ENCODE peak calls at places on chromosomes 6 and 20, in nine cellular contexts. J is stomach, K is A549, W is H1, Z is suprapubic skin, N is SK-N-SH, O is K562, R is sigmoid colon, I is ovary. H is an unnamed sample. For H3K4me1, the result is how much of the 10 kb centered on the place peaks cover.

GRCh38 chr6:160030103-160030502 is 61.2 kb downstream of the IGF2R start:
- DNase-seq in J (peak), K (peak), W (no peak), Z (no peak), N (peak), O (no peak), R (peak), I (peak), H (peak)

GRCh38 chr6:115643762-115644161 is 416.9 kb downstream of the FRK start:
- DNase-seq in J (no peak), K (peak), W (no peak), Z (no peak), N (no peak), O (no peak), R (no peak), I (no peak), H (no peak)

GRCh38 chr20:58878399-58878798 is 25.9 kb downstream of the GNAS start:
- DNase-seq in J (no peak), K (no peak), W (no peak), Z (no peak), N (peak), O (no peak), R (no peak), I (no peak), H (no peak)

GRCh38 chr6:73308712-73309533 is 45.2 kb downstream of the DPPA5 start:
- DNase-seq in J (no peak), K (peak), W (peak), Z (no peak), N (no peak), O (peak), R (no peak), I (no peak), H (no peak)

GRCh38 chr6:158344534-158344933 is 32.3 kb downstream of the TULP4 start:
- DNase-seq in J (no peak), K (no peak), W (no peak), Z (no peak), N (no peak), O (no peak), R (no peak), I (no peak), H (no peak)

GRCh38 chr20:20463933-20464374 is 96.0 kb downstream of the INSM1 start:
- DNase-seq in J (no peak), K (no peak), W (no peak), Z (no peak), N (no peak), O (no peak), R (no peak), I (no peak), H (no peak)

GRCh38 chr20:53716385-53716784 is 122.7 kb upstream of the ZNF217 start:
- DNase-seq in J (no peak), K (no peak), W (no peak), Z (no peak), N (no peak), O (no peak), R (no peak), I (no peak), H (no peak)

GRCh38 chr6:167827062-167827587 is 414 bp downstream of the AFDN start:
- DNase-seq in J (peak), K (no peak), W (peak), Z (no peak), N (peak), O (peak), R (peak), I (peak), H (no peak)

GRCh38 chr20:5973971-5974370 is 23.5 kb downstream of the MCM8 start:
- DNase-seq in J (no peak), K (no peak), W (no peak), Z (no peak), N (no peak), O (no peak), R (no peak), I (no peak), H (no peak)

GRCh38 chr6:136333824-136334464 is 44.3 kb upstream of the BCLAF1 start:
- DNase-seq in J (no peak), K (no peak), W (no peak), Z (no peak), N (no peak), O (no peak), R (no peak), I (no peak), H (no peak)

GRCh38 chr6:158853072-158853871 is 34.1 kb upstream of the EZR start:
- DNase-seq in J (peak), K (peak), W (peak), Z (no peak), N (no peak), O (peak), R (no peak), I (peak), H (no peak)

GRCh38 chr6:12845224-12846004 is 128.8 kb downstream of the PHACTR1 start:
- DNase-seq in J (no peak), K (no peak), W (no peak), Z (no peak), N (peak), O (no peak), R (no peak), I (no peak), H (no peak)

GRCh38 chr6:160202411-160202810 is 56.2 kb downstream of the SLC22A2 start:
- DNase-seq in J (no peak), K (no peak), W (no peak), Z (no peak), N (no peak), O (no peak), R (no peak), I (no peak), H (no peak)

GRCh38 chr6:124064317-124065113 is 260.9 kb downstream of the NKAIN2 start:
- DNase-seq in J (no peak), K (no peak), W (no peak), Z (no peak), N (no peak), O (no peak), R (no peak), I (no peak), H (no peak)

GRCh38 chr6:112595841-112596240 is 248.7 kb downstream of the RFPL4B start:
- DNase-seq in J (no peak), K (no peak), W (no peak), Z (no peak), N (no peak), O (no peak), R (no peak), I (no peak), H (no peak)

GRCh38 chr6:12704946-12705345 is 11.6 kb upstream of the PHACTR1 start:
- DNase-seq in J (no peak), K (no peak), W (no peak), Z (no peak), N (no peak), O (no peak), R (no peak), I (no peak), H (no peak)

GRCh38 chr6:142482973-142483372 is 181.2 kb downstream of the ADGRG6 start:
- DNase-seq in J (no peak), K (no peak), W (no peak), Z (no peak), N (no peak), O (no peak), R (no peak), I (no peak), H (no peak)

GRCh38 chr6:20658053-20658452 is 123.8 kb downstream of the CDKAL1 start:
- DNase-seq in J (no peak), K (no peak), W (no peak), Z (no peak), N (no peak), O (no peak), R (no peak), I (no peak), H (no peak)

GRCh38 chr6:156995502-156995901 is 218.3 kb downstream of the ARID1B start:
- DNase-seq in J (no peak), K (no peak), W (no peak), Z (no peak), N (no peak), O (no peak), R (no peak), I (no peak), H (no peak)

GRCh38 chr20:47334022-47334551 is 22.4 kb downstream of the ZMYND8 start:
- DNase-seq in J (no peak), K (peak), W (no peak), Z (no peak), N (no peak), O (no peak), R (no peak), I (no peak), H (no peak)

GRCh38 chr6:150464966-150465365 is 96.2 kb downstream of the IYD start:
- DNase-seq in J (no peak), K (no peak), W (no peak), Z (no peak), N (no peak), O (no peak), R (no peak), I (no peak), H (no peak)

GRCh38 chr6:134358320-134358719 is 40.4 kb upstream of the SGK1 start:
- DNase-seq in J (no peak), K (peak), W (no peak), Z (no peak), N (peak), O (no peak), R (no peak), I (no peak), H (no peak)

GRCh38 chr20:64160536-64161495 is 3.4 kb upstream of the MYT1 start:
- DNase-seq in J (no peak), K (no peak), W (no peak), Z (no peak), N (no peak), O (no peak), R (no peak), I (no peak), H (no peak)

GRCh38 chr6:116572162-116572561 is 858 bp downstream of the RWDD1 start:
- DNase-seq in J (peak), K (no peak), W (no peak), Z (no peak), N (peak), O (peak), R (peak), I (no peak), H (no peak)

GRCh38 chr20:56957737-56958553 is 308.5 kb downstream of the BMP7 start:
- DNase-seq in J (no peak), K (no peak), W (no peak), Z (no peak), N (peak), O (no peak), R (no peak), I (no peak), H (no peak)

GRCh38 chr20:61814726-61815125 is 251.0 kb downstream of the TAF4 start:
- DNase-seq in J (no peak), K (no peak), W (no peak), Z (no peak), N (no peak), O (no peak), R (no peak), I (no peak), H (no peak)

GRCh38 chr6:54244430-54244829 is 63.8 kb upstream of the TINAG start:
- DNase-seq in J (no peak), K (peak), W (no peak), Z (no peak), N (peak), O (no peak), R (no peak), I (no peak), H (no peak)

GRCh38 chr20:11772226-11772730 is 145.4 kb upstream of the BTBD3 start:
- DNase-seq in J (no peak), K (no peak), W (no peak), Z (no peak), N (no peak), O (no peak), R (no peak), I (no peak), H (no peak)

GRCh38 chr6:44099192-44099591 is 28.1 kb downstream of the MRPL14 start:
- DNase-seq in J (no peak), K (no peak), W (no peak), Z (no peak), N (no peak), O (no peak), R (no peak), I (no peak), H (no peak)

GRCh38 chr6:73610444-73611275 is 43.1 kb downstream of the SLC17A5 start:
- DNase-seq in J (no peak), K (peak), W (no peak), Z (no peak), N (peak), O (no peak), R (no peak), I (no peak), H (peak)

GRCh38 chr6:16684896-16685554 is 76.2 kb downstream of the ATXN1 start:
- DNase-seq in J (no peak), K (peak), W (no peak), Z (no peak), N (no peak), O (no peak), R (no peak), I (no peak), H (no peak)

GRCh38 chr20:3037654-3038053 is 5.8 kb upstream of the GNRH2 start:
- DNase-seq in J (no peak), K (no peak), W (no peak), Z (no peak), N (no peak), O (no peak), R (peak), I (no peak), H (no peak)

GRCh38 chr6:98759459-98759858 is 74.9 kb upstream of the POU3F2 start:
- DNase-seq in J (no peak), K (no peak), W (no peak), Z (no peak), N (no peak), O (no peak), R (no peak), I (no peak), H (no peak)
- TF ChIP-seq EP300 in J (no peak), K (no peak), W (no peak), Z (no peak), N (no peak), O (no peak), R (no peak), I (no peak), H (no peak)

GRCh38 chr20:31821427-31821826 is 2.3 kb downstream of the MYLK2 start:
- DNase-seq in J (no peak), K (no peak), W (no peak), Z (no peak), N (no peak), O (no peak), R (peak), I (no peak), H (no peak)

GRCh38 chr20:31818376-31818908 is 714 bp upstream of the MYLK2 start:
- DNase-seq in J (no peak), K (no peak), W (no peak), Z (peak), N (no peak), O (no peak), R (no peak), I (no peak), H (no peak)

GRCh38 chr20:31817461-31817860 is 1.7 kb upstream of the MYLK2 start:
- DNase-seq in J (no peak), K (no peak), W (no peak), Z (no peak), N (no peak), O (no peak), R (no peak), I (no peak), H (no peak)

GRCh38 chr20:31820228-31820627 is 1.1 kb downstream of the MYLK2 start:
- DNase-seq in J (no peak), K (no peak), W (no peak), Z (no peak), N (no peak), O (no peak), R (no peak), I (no peak), H (no peak)

GRCh38 chr20:31819083-31819784 is at the start of gene MYLK2:
- DNase-seq in J (no peak), K (no peak), W (no peak), Z (peak), N (no peak), O (no peak), R (no peak), I (no peak), H (no peak)
- H3K4me1 ChIP-seq in J (under half), K (under half), W (under half), Z (under half), N (under half), O (under half), R (under half), I (under half), H (under half)

DNA sequence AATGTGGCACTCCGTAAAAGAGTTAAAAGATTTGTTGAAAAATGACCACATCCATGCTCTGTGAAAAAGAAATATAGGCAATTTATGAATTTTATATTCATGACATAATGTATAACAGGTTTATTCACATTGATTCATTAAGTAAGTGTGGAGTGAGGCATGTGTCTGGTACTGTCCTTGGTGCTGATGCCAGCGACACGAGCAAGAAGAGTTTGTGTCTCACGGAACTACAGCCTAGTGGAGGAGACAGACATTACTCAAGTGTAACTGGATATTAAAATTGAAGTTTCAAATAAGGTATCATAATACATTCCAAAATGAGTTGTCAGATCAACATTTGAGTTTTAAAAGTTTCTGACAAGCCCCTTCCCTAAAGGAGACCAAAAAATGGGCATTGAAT is 158.2 kb upstream of the PRND start:
- DNase-seq in J (no peak), K (peak), W (peak), Z (no peak), N (no peak), O (peak), R (no peak), I (no peak), H (no peak)
- TF ChIP-seq EP300 in J (no peak), K (no peak), W (no peak), Z (no peak), N (no peak), O (no peak), R (no peak), I (no peak), H (no peak)

GRCh38 chr20:24136659-24137246 is 148.2 kb upstream of the GGTLC1 start:
- DNase-seq in J (no peak), K (no peak), W (no peak), Z (peak), N (no peak), O (no peak), R (peak), I (no peak), H (no peak)

GRCh38 chr20:24134284-24134683 is 145.7 kb upstream of the GGTLC1 start:
- DNase-seq in J (no peak), K (no peak), W (no peak), Z (no peak), N (no peak), O (no peak), R (peak), I (no peak), H (no peak)

GRCh38 chr20:24135786-24136185 is 147.2 kb upstream of the GGTLC1 start:
- DNase-seq in J (no peak), K (no peak), W (no peak), Z (no peak), N (no peak), O (no peak), R (peak), I (no peak), H (no peak)

GRCh38 chr20:24132246-24132645 is 143.7 kb upstream of the GGTLC1 start:
- DNase-seq in J (no peak), K (no peak), W (no peak), Z (no peak), N (no peak), O (no peak), R (peak), I (no peak), H (no peak)

GRCh38 chr20:24134930-24135329 is 146.4 kb upstream of the GGTLC1 start:
- DNase-seq in J (no peak), K (no peak), W (no peak), Z (no peak), N (no peak), O (no peak), R (peak), I (no peak), H (no peak)
- H3K4me1 ChIP-seq in J (under half), K (under half), W (under half), Z (under half), N (under half), O (under half), R (under half), I (under half), H (under half)

GRCh38 chr6:170259301-170259700 is 31.6 kb downstream of the DLL1 start:
- DNase-seq in J (no peak), K (no peak), W (no peak), Z (no peak), N (no peak), O (no peak), R (peak), I (no peak), H (no peak)
- TF ChIP-seq EP300 in J (no peak), K (no peak), W (no peak), Z (no peak), N (no peak), O (no peak), R (no peak), I (no peak), H (no peak)

H was measured in tibial nerve.